ENCODE peak calls at places on chromosome 5, in six cellular contexts. One of them, this sample, is unnamed.
A peak's percentile ranks its signal among the peaks of the same experiment; 100 is the strongest.

GRCh38 chr5:139969318-139969717 is 73.8 kb downstream of the NRG2 start:
- DNase-seq in mesenchymal stem cell: no peak
- DNase-seq in H9: no peak
- DNase-seq in neuronal stem cell: no peak
- DNase-seq in mesendoderm: no peak
- DNase-seq in H1: no peak
- DNase-seq in this sample: no peak

GRCh38 chr5:125083932-125084331 is 337.5 kb upstream of the ZNF608 start:
- DNase-seq in mesenchymal stem cell: peak; percentile 60
- DNase-seq in H9: no peak
- DNase-seq in neuronal stem cell: no peak
- DNase-seq in mesendoderm: no peak
- DNase-seq in H1: no peak
- DNase-seq in this sample: peak; percentile 93

GRCh38 chr5:155211764-155212163 is 198.2 kb downstream of the KIF4B start:
- DNase-seq in mesenchymal stem cell: no peak
- DNase-seq in H9: no peak
- DNase-seq in neuronal stem cell: no peak
- DNase-seq in mesendoderm: no peak
- DNase-seq in H1: no peak
- DNase-seq in this sample: no peak

GRCh38 chr5:36870399-36871040 is 6.0 kb upstream of the NIPBL start:
- DNase-seq in mesenchymal stem cell: peak; percentile 78
- DNase-seq in H9: no peak
- DNase-seq in neuronal stem cell: no peak
- DNase-seq in mesendoderm: peak; percentile 81
- DNase-seq in H1: no peak
- DNase-seq in this sample: peak; percentile 70

GRCh38 chr5:173472164-173472563 is 143.9 kb upstream of the STC2 start:
- DNase-seq in mesenchymal stem cell: peak; percentile 94
- DNase-seq in H9: no peak
- DNase-seq in neuronal stem cell: no peak
- DNase-seq in mesendoderm: no peak
- DNase-seq in H1: no peak
- DNase-seq in this sample: peak; percentile 99

GRCh38 chr5:110752953-110753352 is 14.1 kb downstream of the SLC25A46 start:
- DNase-seq in mesenchymal stem cell: no peak
- DNase-seq in H9: no peak
- DNase-seq in neuronal stem cell: no peak
- DNase-seq in mesendoderm: no peak
- DNase-seq in H1: no peak
- DNase-seq in this sample: no peak

GRCh38 chr5:133049726-133050048 is 2.1 kb upstream of the HSPA4 start:
- DNase-seq in mesenchymal stem cell: no peak
- DNase-seq in H9: no peak
- DNase-seq in neuronal stem cell: no peak
- DNase-seq in mesendoderm: no peak
- DNase-seq in H1: no peak
- DNase-seq in this sample: no peak

GRCh38 chr5:142543951-142544753 is 141.7 kb downstream of the FGF1 start:
- DNase-seq in mesenchymal stem cell: peak; percentile 62
- DNase-seq in H9: no peak
- DNase-seq in neuronal stem cell: no peak
- DNase-seq in mesendoderm: peak; percentile 38
- DNase-seq in H1: no peak
- DNase-seq in this sample: peak; percentile 51

GRCh38 chr5:61673007-61673735 is 341.1 kb downstream of the ZSWIM6 start:
- DNase-seq in mesenchymal stem cell: peak; percentile 7
- DNase-seq in H9: no peak
- DNase-seq in neuronal stem cell: peak; percentile 51
- DNase-seq in mesendoderm: peak; percentile 33
- DNase-seq in H1: no peak
- DNase-seq in this sample: peak; percentile 41

GRCh38 chr5:174317261-174317894 is 271.9 kb downstream of the NSG2 start:
- DNase-seq in mesenchymal stem cell: peak; percentile 66
- DNase-seq in H9: peak; percentile 76
- DNase-seq in neuronal stem cell: peak; percentile 62
- DNase-seq in mesendoderm: peak; percentile 83
- DNase-seq in H1: peak; percentile 66
- DNase-seq in this sample: peak; percentile 53

GRCh38 chr5:179912951-179913350 is 5.3 kb upstream of the TBC1D9B start:
- DNase-seq in mesenchymal stem cell: no peak
- DNase-seq in H9: peak; percentile 28
- DNase-seq in neuronal stem cell: no peak
- DNase-seq in mesendoderm: no peak
- DNase-seq in H1: no peak
- DNase-seq in this sample: no peak

GRCh38 chr5:177077335-177077734 is 9.4 kb upstream of the FGFR4 start:
- DNase-seq in mesenchymal stem cell: no peak
- DNase-seq in H9: no peak
- DNase-seq in neuronal stem cell: no peak
- DNase-seq in mesendoderm: no peak
- DNase-seq in H1: no peak
- DNase-seq in this sample: no peak

GRCh38 chr5:167688731-167689130 is 602.7 kb upstream of the WWC1 start:
- DNase-seq in mesenchymal stem cell: peak; percentile 30
- DNase-seq in H9: no peak
- DNase-seq in neuronal stem cell: no peak
- DNase-seq in mesendoderm: no peak
- DNase-seq in H1: no peak
- DNase-seq in this sample: peak; percentile 14

GRCh38 chr5:181173420-181174342 is 26.3 kb downstream of the OR2V2 start:
- DNase-seq in mesenchymal stem cell: peak; percentile 52
- DNase-seq in H9: peak; percentile 93
- DNase-seq in neuronal stem cell: no peak
- DNase-seq in mesendoderm: peak; percentile 100
- DNase-seq in H1: peak; percentile 98
- DNase-seq in this sample: peak; percentile 79

GRCh38 chr5:128491291-128491690 is 46.8 kb downstream of the FBN2 start:
- DNase-seq in mesenchymal stem cell: no peak
- DNase-seq in H9: no peak
- DNase-seq in neuronal stem cell: no peak
- DNase-seq in mesendoderm: no peak
- DNase-seq in H1: no peak
- DNase-seq in this sample: peak; percentile 23

GRCh38 chr5:140328036-140328764 is 18.2 kb downstream of the HBEGF start:
- DNase-seq in mesenchymal stem cell: no peak
- DNase-seq in H9: no peak
- DNase-seq in neuronal stem cell: no peak
- DNase-seq in mesendoderm: peak; percentile 52
- DNase-seq in H1: no peak
- DNase-seq in this sample: no peak

GRCh38 chr5:175658299-175659145 is 651 bp downstream of the HRH2 start:
- DNase-seq in mesenchymal stem cell: no peak
- DNase-seq in H9: peak; percentile 57
- DNase-seq in neuronal stem cell: peak; percentile 11
- DNase-seq in mesendoderm: peak; percentile 58
- DNase-seq in H1: peak; percentile 76
- DNase-seq in this sample: no peak

DNA sequence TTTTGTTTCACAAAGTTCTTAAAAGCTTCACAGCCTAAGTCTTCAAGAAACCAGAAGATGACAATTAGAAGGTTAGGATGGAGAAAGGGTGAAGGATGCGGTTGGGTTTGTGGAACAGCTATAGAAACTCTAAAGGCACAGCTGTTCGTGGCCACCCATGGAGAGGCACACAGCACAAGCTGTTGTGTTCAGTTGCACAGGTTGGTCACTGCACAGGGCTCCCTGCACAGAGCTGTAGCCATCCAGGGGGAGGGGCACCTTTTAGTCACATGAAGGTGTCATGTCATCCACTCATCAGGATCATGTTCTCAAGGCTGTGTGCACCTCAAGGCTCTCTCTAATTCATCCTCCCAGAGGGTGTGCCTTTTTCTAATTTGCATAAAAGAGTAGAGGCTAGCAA is 5.1 kb upstream of the RASGRF2 start:
- DNase-seq in mesenchymal stem cell: no peak
- DNase-seq in H9: no peak
- DNase-seq in neuronal stem cell: no peak
- DNase-seq in mesendoderm: no peak
- DNase-seq in H1: no peak
- DNase-seq in this sample: no peak
- H3K4ac ChIP-seq in mesenchymal stem cell: no peak overlapping the region
- H3K4ac ChIP-seq in H9: no peak overlapping the region
- H3K4ac ChIP-seq in neuronal stem cell: no peak overlapping the region
- H3K4ac ChIP-seq in mesendoderm: no peak overlapping the region
- H3K4ac ChIP-seq in H1: peak overlapping the region; percentile 45
- H3K4ac ChIP-seq in this sample: no peak overlapping the region

GRCh38 chr5:149341846-149342245 is 3.5 kb upstream of the GRPEL2 start:
- DNase-seq in mesenchymal stem cell: no peak
- DNase-seq in H9: no peak
- DNase-seq in neuronal stem cell: no peak
- DNase-seq in mesendoderm: no peak
- DNase-seq in H1: no peak
- DNase-seq in this sample: no peak

GRCh38 chr5:149348463-149348862 is 3.2 kb downstream of the GRPEL2 start:
- DNase-seq in mesenchymal stem cell: no peak
- DNase-seq in H9: no peak
- DNase-seq in neuronal stem cell: no peak
- DNase-seq in mesendoderm: no peak
- DNase-seq in H1: no peak
- DNase-seq in this sample: no peak

GRCh38 chr5:149349382-149349781 is 4.1 kb downstream of the GRPEL2 start:
- DNase-seq in mesenchymal stem cell: no peak
- DNase-seq in H9: no peak
- DNase-seq in neuronal stem cell: no peak
- DNase-seq in mesendoderm: no peak
- DNase-seq in H1: no peak
- DNase-seq in this sample: no peak

GRCh38 chr5:149345147-149345891 is at the start of gene GRPEL2:
- DNase-seq in mesenchymal stem cell: peak; percentile 97
- DNase-seq in H9: peak; percentile 97
- DNase-seq in neuronal stem cell: peak; percentile 93
- DNase-seq in mesendoderm: peak; percentile 99
- DNase-seq in H1: peak; percentile 90
- DNase-seq in this sample: peak; percentile 98

DNA sequence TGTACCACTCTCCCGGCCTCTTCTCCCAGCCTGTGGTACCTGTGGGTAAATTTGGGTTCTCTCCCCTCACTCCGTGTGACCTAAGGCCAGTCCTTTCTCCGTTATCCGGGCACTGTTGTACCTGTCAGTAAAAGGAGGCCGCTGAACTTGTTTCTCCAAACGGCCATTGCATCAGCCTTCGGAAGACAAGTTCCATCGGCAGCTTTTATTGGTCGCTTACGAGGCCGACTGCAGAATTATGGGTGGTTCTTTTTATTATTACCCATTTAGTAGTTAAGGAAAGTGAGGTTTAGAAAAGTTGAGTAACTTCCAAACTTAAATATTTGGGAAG is 558 bp downstream of the GRPEL2 start:
- DNase-seq in mesenchymal stem cell: peak; percentile 43
- DNase-seq in H9: no peak
- DNase-seq in neuronal stem cell: no peak
- DNase-seq in mesendoderm: peak; percentile 54
- DNase-seq in H1: no peak
- DNase-seq in this sample: peak; percentile 50
- H3K4ac ChIP-seq in mesenchymal stem cell: no peak overlapping the region
- H3K4ac ChIP-seq in H9: no peak overlapping the region
- H3K4ac ChIP-seq in neuronal stem cell: no peak overlapping the region
- H3K4ac ChIP-seq in mesendoderm: peak overlapping the region; percentile 8
- H3K4ac ChIP-seq in H1: peak overlapping the region; percentile 92
- H3K4ac ChIP-seq in this sample: peak overlapping the region; percentile 96

GRCh38 chr5:32301891-32302290 is 10.8 kb downstream of the MTMR12 start:
- DNase-seq in mesenchymal stem cell: no peak
- DNase-seq in H9: no peak
- DNase-seq in neuronal stem cell: no peak
- DNase-seq in mesendoderm: no peak
- DNase-seq in H1: no peak
- DNase-seq in this sample: no peak

GRCh38 chr5:32297181-32298055 is 15.3 kb downstream of the MTMR12 start:
- DNase-seq in mesenchymal stem cell: peak; percentile 18
- DNase-seq in H9: no peak
- DNase-seq in neuronal stem cell: no peak
- DNase-seq in mesendoderm: no peak
- DNase-seq in H1: no peak
- DNase-seq in this sample: peak; percentile 19

GRCh38 chr5:32302822-32303754 is 9.7 kb downstream of the MTMR12 start:
- DNase-seq in mesenchymal stem cell: no peak
- DNase-seq in H9: no peak
- DNase-seq in neuronal stem cell: no peak
- DNase-seq in mesendoderm: no peak
- DNase-seq in H1: no peak
- DNase-seq in this sample: no peak

GRCh38 chr5:32299059-32299677 is 13.6 kb downstream of the MTMR12 start:
- DNase-seq in mesenchymal stem cell: no peak
- DNase-seq in H9: no peak
- DNase-seq in neuronal stem cell: no peak
- DNase-seq in mesendoderm: no peak
- DNase-seq in H1: no peak
- DNase-seq in this sample: no peak

DNA sequence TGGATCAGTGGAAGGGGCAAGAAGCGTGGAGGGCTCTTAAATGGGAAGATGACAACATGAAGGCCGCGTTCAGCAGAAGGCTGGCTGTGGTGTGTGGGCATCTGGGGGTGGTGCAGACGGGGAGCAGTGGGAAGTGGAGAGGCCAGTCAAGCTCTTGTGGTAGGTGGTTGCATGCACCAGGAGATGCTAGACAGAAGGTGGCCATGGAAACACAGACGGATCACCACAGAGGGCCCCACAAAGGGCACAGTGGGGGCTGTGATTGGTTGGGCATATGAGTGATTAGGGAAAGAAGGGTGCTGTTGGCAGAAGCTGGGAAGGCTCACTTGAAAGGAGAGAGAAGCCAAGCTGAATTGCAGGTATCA is 14.7 kb downstream of the MTMR12 start:
- DNase-seq in mesenchymal stem cell: no peak
- DNase-seq in H9: no peak
- DNase-seq in neuronal stem cell: no peak
- DNase-seq in mesendoderm: no peak
- DNase-seq in H1: no peak
- DNase-seq in this sample: no peak
- H3K4ac ChIP-seq in mesenchymal stem cell: no peak overlapping the region
- H3K4ac ChIP-seq in H9: no peak overlapping the region
- H3K4ac ChIP-seq in neuronal stem cell: no peak overlapping the region
- H3K4ac ChIP-seq in mesendoderm: no peak overlapping the region
- H3K4ac ChIP-seq in H1: no peak overlapping the region
- H3K4ac ChIP-seq in this sample: no peak overlapping the region

DNA sequence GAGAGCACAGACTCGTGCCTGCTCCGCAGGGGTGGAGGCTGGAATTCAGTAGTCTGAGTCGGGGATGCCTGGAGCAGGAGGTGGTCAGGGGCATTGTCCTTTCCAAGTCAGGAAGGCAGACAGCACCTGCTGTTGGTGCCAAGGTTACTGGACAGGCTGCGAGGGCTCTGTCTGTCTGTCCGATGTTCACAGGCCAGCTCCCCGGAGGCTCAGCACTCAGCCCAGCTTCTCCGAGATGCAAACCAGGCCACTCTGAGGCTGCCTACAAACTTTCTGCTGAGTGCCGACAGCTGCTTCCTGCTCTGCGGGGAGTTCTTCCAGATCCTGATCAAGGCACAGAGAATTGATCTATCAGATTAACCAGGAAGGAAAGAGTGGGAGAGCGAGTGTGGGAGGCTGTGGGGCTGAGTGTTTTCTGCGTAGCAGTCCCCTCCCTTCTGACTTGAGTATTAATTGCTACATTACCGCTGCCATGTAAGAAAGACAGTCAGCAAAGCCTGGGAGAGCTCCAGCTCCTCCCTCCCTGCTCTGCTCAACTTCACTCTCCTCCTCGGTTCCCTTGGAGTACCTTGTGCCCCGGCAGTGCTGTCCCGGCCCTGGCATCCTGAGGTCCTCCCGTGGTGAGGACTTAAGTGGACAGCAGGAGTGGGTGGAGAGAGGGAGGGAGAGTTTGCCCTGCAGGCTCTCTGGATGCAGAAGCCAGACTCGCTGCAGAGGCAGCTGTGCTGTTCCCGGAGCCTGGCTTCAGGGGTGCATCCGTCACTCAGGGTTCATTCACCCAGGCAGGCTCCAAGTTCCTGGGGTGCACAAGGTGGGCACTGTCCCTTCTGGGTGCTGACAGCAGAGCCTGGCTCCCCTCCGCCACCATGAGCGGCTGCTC is 35.9 kb downstream of the KCNMB1 start:
- DNase-seq in mesenchymal stem cell: peak; percentile 22
- DNase-seq in H9: peak; percentile 62
- DNase-seq in neuronal stem cell: no peak
- DNase-seq in mesendoderm: peak; percentile 74
- DNase-seq in H1: peak; percentile 56
- DNase-seq in this sample: no peak
- H3K4ac ChIP-seq in mesenchymal stem cell: no peak overlapping the region
- H3K4ac ChIP-seq in H9: no peak overlapping the region
- H3K4ac ChIP-seq in neuronal stem cell: no peak overlapping the region
- H3K4ac ChIP-seq in mesendoderm: no peak overlapping the region
- H3K4ac ChIP-seq in H1: no peak overlapping the region
- H3K4ac ChIP-seq in this sample: no peak overlapping the region